ENCODE peak calls at places on chromosomes 6 and 20, in four cellular contexts. N is cardiac fibroblast, D is thoracic aorta, X is nephron progenitor cell. B is an unnamed sample.

GRCh38 chr20:20731000-20731944 is 18.8 kb upstream of the RALGAPA2 start:
- DNase-seq in X (no peak), N (peak; percentile 42), D (no peak), B (no peak)

GRCh38 chr6:4115741-4116140 is 19.6 kb downstream of the ECI2 start:
- DNase-seq in N (no peak), X (no peak), D (no peak), B (no peak)

GRCh38 chr6:137550527-137550926 is 56.3 kb upstream of the OLIG3 start:
- DNase-seq in D (no peak), X (no peak), N (no peak), B (no peak)

GRCh38 chr20:982754-983153 is 19.4 kb downstream of the RSPO4 start:
- DNase-seq in N (no peak), X (no peak), D (no peak), B (no peak)

GRCh38 chr6:27374824-27375612 is 13.5 kb upstream of the ZNF391 start:
- DNase-seq in D (peak; percentile 23), N (peak; percentile 70), X (peak; percentile 80), B (no peak)

GRCh38 chr6:152573762-152574161 is 63.4 kb downstream of the SYNE1 start:
- DNase-seq in N (no peak), D (no peak), X (no peak), B (no peak)

GRCh38 chr20:1920252-1920651 is 25.0 kb downstream of the SIRPA start:
- DNase-seq in N (no peak), X (no peak), D (no peak), B (no peak)

GRCh38 chr6:145875496-145876244 is 61.1 kb upstream of the FBXO30 start:
- DNase-seq in D (no peak), N (peak; percentile 26), X (no peak), B (no peak)

GRCh38 chr20:24785141-24785924 is 163.7 kb upstream of the CST7 start:
- DNase-seq in D (no peak), X (no peak), N (peak; percentile 36), B (no peak)

GRCh38 chr6:161598896-161599295 is 325.0 kb upstream of the AGPAT4 start:
- DNase-seq in D (no peak), X (no peak), N (no peak), B (no peak)

GRCh38 chr6:157761331-157761921 is 61.6 kb upstream of the SNX9 start:
- DNase-seq in N (peak; percentile 64), D (no peak), X (no peak), B (no peak)

DNA sequence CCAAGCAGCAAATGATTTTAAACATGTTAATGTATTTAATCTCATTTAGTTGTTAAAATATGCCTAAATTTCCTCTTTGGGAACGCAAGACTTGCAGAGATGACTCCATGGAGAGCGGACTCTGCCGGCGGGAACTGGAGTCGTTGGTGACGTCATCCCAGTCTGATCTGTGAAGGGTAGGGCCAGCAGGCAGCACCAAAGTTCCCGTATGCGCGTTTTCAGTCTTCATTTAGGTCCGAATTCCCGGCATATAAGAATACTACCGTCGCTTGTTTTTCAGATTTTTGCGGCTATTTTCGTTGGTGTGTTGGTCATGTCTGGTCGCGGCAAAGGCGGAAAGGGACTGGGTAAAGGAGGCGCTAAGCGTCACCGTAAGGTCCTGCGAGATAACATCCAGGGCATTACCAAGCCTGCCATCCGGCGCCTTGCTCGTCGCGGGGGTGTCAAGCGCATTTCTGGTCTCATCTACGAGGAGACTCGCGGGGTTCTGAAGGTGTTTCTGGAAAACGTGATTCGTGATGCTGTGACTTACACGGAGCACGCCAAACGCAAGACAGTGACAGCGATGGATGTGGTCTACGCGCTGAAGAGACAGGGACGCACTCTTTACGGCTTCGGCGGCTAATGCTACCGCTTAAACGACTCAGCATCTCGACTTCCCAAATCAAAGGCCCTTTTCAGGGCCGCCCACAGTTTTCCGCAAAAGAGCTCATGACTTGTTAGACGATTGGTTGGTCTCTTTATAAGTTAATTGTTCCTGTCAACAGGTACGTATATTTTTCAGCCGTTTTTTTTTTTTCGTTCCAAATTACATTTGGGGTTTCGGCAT is 117.3 kb downstream of the HFE start:
- DNase-seq in N (peak; percentile 99), X (peak; percentile 84), D (peak; percentile 85), B (peak; percentile 67)
- TF ChIP-seq CTCF in N (peak; percentile 20), X (no peak), D (peak; percentile 32), B (no peak)

GRCh38 chr6:141607956-141608355 is 524.8 kb upstream of the GJE1 start:
- DNase-seq in N (no peak), X (no peak), D (no peak), B (no peak)

DNA sequence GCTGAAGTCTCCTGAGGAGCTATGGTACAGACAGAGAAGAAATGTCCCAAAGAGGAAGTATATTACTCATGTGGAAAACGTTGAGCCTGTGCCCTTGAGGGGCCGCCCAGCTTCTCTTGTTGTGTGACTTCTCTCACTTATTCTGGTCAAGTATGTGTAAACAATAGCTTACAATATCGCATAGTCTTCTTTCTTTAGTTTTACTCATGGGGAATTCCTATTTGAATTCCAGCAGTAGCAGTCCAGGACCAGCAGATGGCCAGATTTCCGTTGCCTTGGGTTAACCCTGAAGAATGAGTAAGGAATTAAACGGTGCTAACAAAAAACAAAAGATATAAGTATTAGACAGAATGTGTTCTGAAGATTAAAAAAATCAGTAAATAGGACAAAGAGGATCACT is 522.0 kb upstream of the GJE1 start:
- DNase-seq in N (peak; percentile 20), X (no peak), D (no peak), B (no peak)
- TF ChIP-seq CTCF in N (peak; percentile 55), X (no peak), D (no peak), B (no peak)

GRCh38 chr6:14863896-14864850 is 381.7 kb upstream of the JARID2 start:
- DNase-seq in D (no peak), X (no peak), N (no peak), B (no peak)
- TF ChIP-seq CTCF in D (no peak), X (no peak), N (no peak), B (no peak)

DNA sequence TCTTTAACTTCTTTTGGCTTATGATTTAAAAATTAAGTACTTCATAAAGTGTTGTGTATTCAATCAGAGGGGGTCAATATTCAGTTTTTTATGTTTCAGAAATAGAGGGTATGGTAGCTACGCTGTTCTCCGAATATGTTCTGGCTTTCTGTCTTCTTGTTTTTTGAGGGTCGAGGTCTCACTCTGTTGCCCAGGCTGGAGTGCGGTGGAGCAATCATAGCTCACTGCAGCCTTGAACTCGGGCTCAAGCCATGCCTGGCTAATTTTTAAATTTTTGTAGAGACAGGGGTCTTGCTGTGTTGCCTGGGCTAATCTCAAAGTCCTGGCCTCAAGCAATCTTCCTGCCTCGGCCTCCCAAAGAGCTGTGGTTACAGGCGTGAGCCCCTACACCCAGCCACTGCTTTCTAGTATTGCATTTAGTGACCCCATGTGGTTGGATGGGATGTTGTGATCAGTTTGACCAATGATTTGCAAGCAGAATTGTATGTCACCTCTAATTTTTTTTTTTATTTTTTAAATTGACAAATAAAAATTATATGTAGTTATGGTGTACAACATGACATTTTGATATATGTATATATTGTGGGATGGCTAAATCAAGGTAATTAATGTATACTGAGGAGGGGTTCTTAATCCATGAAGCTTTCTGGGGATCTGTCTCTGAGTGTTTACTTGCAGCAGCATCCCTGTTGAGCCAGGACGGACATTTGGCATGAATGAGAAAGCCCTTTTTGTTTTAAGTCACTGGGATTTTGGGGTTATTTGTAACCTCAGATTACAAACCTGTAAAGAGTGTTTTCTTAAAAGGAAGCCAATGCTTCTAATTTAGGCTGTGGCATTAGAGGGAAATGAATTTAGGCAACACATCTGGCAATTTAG is 38.5 kb upstream of the DEK start:
- DNase-seq in X (no peak), D (no peak), N (peak; percentile 20), B (no peak)
- TF ChIP-seq CTCF in X (no peak), D (peak; percentile 12), N (no peak), B (no peak)

GRCh38 chr20:61279621-61280150 is 27.6 kb downstream of the CDH4 start:
- DNase-seq in N (no peak), X (no peak), D (no peak), B (no peak)

GRCh38 chr20:61284752-61285151 is 32.7 kb downstream of the CDH4 start:
- DNase-seq in N (no peak), D (no peak), X (no peak), B (no peak)

GRCh38 chr20:61281286-61281795 is 29.3 kb downstream of the CDH4 start:
- DNase-seq in X (no peak), D (no peak), N (no peak), B (no peak)

GRCh38 chr20:61278296-61278695 is 26.2 kb downstream of the CDH4 start:
- DNase-seq in N (no peak), D (no peak), X (no peak), B (no peak)

DNA sequence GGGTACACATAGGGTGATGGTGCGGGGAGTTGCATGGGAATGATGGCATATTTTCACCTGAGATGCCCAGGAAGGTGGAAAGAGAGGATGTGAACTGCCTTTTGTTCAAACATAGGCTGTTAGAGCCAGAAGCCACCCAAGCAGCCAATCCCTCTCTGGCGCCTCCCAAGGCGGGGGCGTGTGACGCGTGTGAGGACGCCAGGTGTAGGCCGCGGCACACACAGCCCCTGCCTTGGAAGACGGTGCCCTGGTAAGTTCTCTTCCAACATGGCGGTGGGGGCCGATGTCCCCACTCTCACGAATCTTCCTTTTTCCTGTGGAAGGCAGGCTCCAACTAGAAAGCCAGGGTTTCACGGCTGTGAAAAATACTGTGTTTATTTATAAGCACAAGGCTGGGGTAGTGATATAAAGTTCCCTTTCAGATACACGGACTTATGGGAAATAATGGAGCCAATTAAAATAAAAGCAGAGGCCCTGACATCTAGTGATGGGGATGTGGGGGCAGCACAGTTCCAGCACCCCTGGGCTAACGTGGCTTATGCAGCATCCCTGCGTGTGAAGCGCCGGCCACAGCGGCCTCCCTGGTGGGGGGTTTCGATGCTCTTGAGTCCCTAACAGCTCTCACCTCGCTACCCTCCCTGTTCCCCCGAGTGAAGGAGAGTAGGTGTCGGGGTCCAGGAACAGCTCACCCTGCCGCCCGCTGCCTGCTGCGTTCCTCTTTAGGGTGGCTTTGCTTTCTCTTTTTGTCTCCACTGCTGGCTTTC is 28.3 kb downstream of the CDH4 start:
- DNase-seq in X (no peak), N (no peak), D (no peak), B (no peak)
- TF ChIP-seq CTCF in X (no peak), N (no peak), D (no peak), B (no peak)

GRCh38 chr20:44228465-44229258 is 18.1 kb upstream of the OSER1 start:
- DNase-seq in X (no peak), D (no peak), N (no peak), B (no peak)
- TF ChIP-seq CTCF in X (no peak), D (no peak), N (no peak), B (no peak)

GRCh38 chr6:143778926-143779325 is 64.2 kb upstream of the LTV1 start:
- DNase-seq in X (no peak), N (no peak), D (no peak), B (no peak)
- TF ChIP-seq CTCF in X (no peak), N (no peak), D (no peak), B (no peak)

DNA sequence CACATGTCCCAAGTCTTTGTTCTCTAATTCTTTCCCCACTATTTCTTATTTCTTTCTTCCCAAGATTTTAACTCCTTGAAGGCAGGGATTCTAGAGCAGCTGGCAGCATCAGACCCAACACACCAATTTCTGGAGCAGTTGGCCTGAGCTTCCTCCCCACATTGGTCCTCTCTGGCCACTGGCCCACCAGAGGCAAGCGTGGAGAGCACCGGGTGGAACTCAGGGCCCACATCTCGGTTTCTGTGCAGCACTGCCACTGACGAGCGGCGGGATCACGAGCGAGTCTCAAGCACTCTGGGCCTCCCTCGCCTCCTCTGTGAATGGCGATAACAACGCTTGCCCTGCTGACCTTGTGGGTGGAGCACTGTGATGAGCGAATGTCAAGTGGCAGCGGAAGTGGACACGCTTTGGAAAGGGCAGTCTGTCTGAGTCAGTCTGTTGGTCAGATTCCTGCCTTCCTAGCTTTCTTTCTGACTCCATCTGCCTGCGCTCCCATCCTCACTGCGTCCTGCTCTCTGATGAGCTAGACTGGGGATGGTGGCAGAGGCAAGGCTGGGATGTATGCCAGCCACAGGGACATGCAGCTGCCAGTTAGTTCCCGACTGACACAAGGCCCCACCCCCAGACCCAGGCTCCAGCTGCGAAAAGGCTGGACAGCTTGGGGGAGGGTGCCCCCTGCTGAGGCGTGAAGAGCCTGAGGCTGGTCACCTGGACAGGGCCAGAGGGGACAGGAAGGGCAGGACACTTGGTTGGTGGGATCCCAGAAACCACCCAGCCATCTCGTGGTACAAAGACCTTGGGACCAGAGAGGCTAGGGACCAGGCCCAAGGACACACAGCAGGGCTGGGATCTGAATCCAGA is 4.5 kb upstream of the SPDEF start:
- DNase-seq in D (no peak), X (peak; percentile 43), N (peak; percentile 52), B (no peak)
- TF ChIP-seq CTCF in D (no peak), X (no peak), N (no peak), B (no peak)